ENCODE peak calls at places on chromosomes 13 and 19, in seven cellular contexts. B is MV-4-11; I is nucleus accumbens; Q is cardiac fibroblast; A is T-helper 1 cell; V is activated naive CD4-positive, alpha-beta T cell; S is IMR-90. R is an unnamed sample.

GRCh38 chr19:17346109-17346671 is 8.8 kb downstream of the GTPBP3 start:
- DNase-seq in S (peak; percentile 42), A (peak; percentile 72), B (peak; percentile 70), V (peak; percentile 73), I (peak; percentile 23), Q (peak; percentile 72), R (peak; percentile 17)

GRCh38 chr13:113589961-113590339 is 5.4 kb downstream of the TFDP1 start:
- DNase-seq in I (no peak), Q (no peak), A (no peak), V (no peak), S (no peak), B (no peak), R (no peak)

GRCh38 chr13:31909889-31910551 is 121.6 kb upstream of the FRY start:
- DNase-seq in I (no peak), V (no peak), B (peak; percentile 67), S (peak; percentile 70), A (peak; percentile 43), Q (peak; percentile 80), R (no peak)

GRCh38 chr19:39070888-39071287 is 13.3 kb upstream of the ACP7 start:
- DNase-seq in S (peak; percentile 32), B (no peak), I (no peak), Q (no peak), V (no peak), A (no peak), R (no peak)

GRCh38 chr19:54738715-54739114 is 402 bp downstream of the KIR2DL3 start:
- DNase-seq in V (no peak), A (no peak), B (no peak), Q (no peak), S (no peak), I (no peak), R (no peak)

GRCh38 chr13:43061496-43062280 is 38.3 kb downstream of the DNAJC15 start:
- DNase-seq in B (no peak), A (no peak), V (no peak), S (no peak), I (no peak), Q (no peak), R (no peak)

GRCh38 chr13:23695711-23696512 is 125.7 kb downstream of the TNFRSF19 start:
- DNase-seq in I (no peak), S (no peak), Q (no peak), A (peak; percentile 37), V (peak; percentile 62), B (no peak), R (no peak)

GRCh38 chr13:85586422-85586831 is 212.8 kb downstream of the SLITRK6 start:
- DNase-seq in S (peak; percentile 85), Q (no peak), I (no peak), B (no peak), V (no peak), A (no peak), R (no peak)

GRCh38 chr19:4140237-4140711 is 13.2 kb upstream of the CREB3L3 start:
- DNase-seq in Q (peak; percentile 83), S (peak; percentile 72), B (peak; percentile 70), V (no peak), I (no peak), A (no peak), R (no peak)

GRCh38 chr19:51158474-51159129 is 16.5 kb downstream of the SIGLEC7 start:
- DNase-seq in A (peak; percentile 69), Q (peak; percentile 32), B (peak; percentile 63), I (no peak), V (peak; percentile 67), S (peak; percentile 7), R (no peak)

R was measured in amygdala.